ENCODE peak calls at places on chromosomes 1 and 21, in nine cellular contexts. N is ovary, H is Peyer's patch, Y is breast epithelium, A is heart left ventricle, D is sigmoid colon, Z is GM12878, R is body of pancreas, L is transverse colon. T is an unnamed sample. For H3K4me1 and H3K27me3, the result is how much of the 10 kb centered on the place peaks cover.

GRCh38 chr1:30877205-30877912 is 31.2 kb downstream of the SDC3 start:
- DNase-seq in N (peak), H (peak), Y (no peak), A (peak), D (peak), Z (no peak), R (peak), L (peak), T (peak)

GRCh38 chr1:113217447-113218208 is 144.6 kb downstream of the LRIG2 start:
- DNase-seq in N (peak), H (peak), Y (no peak), A (no peak), D (no peak), Z (no peak), R (peak), L (peak), T (no peak)

GRCh38 chr1:32775640-32776337 is 41.4 kb downstream of the YARS1 start:
- DNase-seq in N (no peak), H (peak), Y (no peak), A (no peak), D (no peak), Z (no peak), R (no peak), L (no peak), T (no peak)

GRCh38 chr21:42423197-42423675 is 19.5 kb downstream of the UBASH3A start:
- DNase-seq in N (no peak), H (peak), Y (no peak), A (no peak), D (no peak), Z (peak), R (no peak), L (peak), T (no peak)

GRCh38 chr21:36461277-36461917 is 18.5 kb downstream of the CLDN14 start:
- DNase-seq in N (no peak), H (no peak), Y (no peak), A (no peak), D (no peak), Z (no peak), R (peak), L (no peak), T (peak)

GRCh38 chr1:209389258-209389657 is 194.3 kb upstream of the CAMK1G start:
- DNase-seq in N (no peak), H (no peak), Y (no peak), A (no peak), D (no peak), Z (no peak), R (no peak), L (no peak), T (no peak)

GRCh38 chr1:41387667-41388091 is 26.4 kb downstream of the FOXO6 start:
- DNase-seq in N (peak), H (peak), Y (peak), A (peak), D (peak), Z (no peak), R (peak), L (peak), T (no peak)

GRCh38 chr1:86696522-86696921 is 7.9 kb upstream of the SH3GLB1 start:
- DNase-seq in N (no peak), H (no peak), Y (no peak), A (no peak), D (no peak), Z (no peak), R (no peak), L (no peak), T (no peak)

GRCh38 chr1:3930696-3931309 is 30.7 kb upstream of the C1orf174 start:
- DNase-seq in N (no peak), H (no peak), Y (no peak), A (no peak), D (no peak), Z (no peak), R (no peak), L (no peak), T (peak)

GRCh38 chr21:35775778-35776515 is 284.4 kb downstream of the SETD4 start:
- DNase-seq in N (no peak), H (no peak), Y (no peak), A (no peak), D (no peak), Z (no peak), R (no peak), L (no peak), T (no peak)

GRCh38 chr1:159091547-159092397 is 15.2 kb upstream of the AIM2 start:
- DNase-seq in N (no peak), H (no peak), Y (no peak), A (no peak), D (no peak), Z (no peak), R (no peak), L (no peak), T (no peak)

GRCh38 chr1:37098196-37098595 is 63.9 kb upstream of the GRIK3 start:
- DNase-seq in N (no peak), H (no peak), Y (no peak), A (no peak), D (no peak), Z (no peak), R (no peak), L (no peak), T (no peak)

GRCh38 chr1:30275926-30276736 is 447.3 kb downstream of the MATN1 start:
- DNase-seq in N (no peak), H (no peak), Y (no peak), A (no peak), D (no peak), Z (no peak), R (no peak), L (no peak), T (no peak)

GRCh38 chr1:246934777-246935176 is 3.0 kb upstream of the AHCTF1 start:
- DNase-seq in N (no peak), H (no peak), Y (no peak), A (no peak), D (no peak), Z (no peak), R (no peak), L (no peak), T (no peak)

GRCh38 chr1:246932366-246932700 is 585 bp upstream of the AHCTF1 start:
- DNase-seq in N (no peak), H (no peak), Y (no peak), A (no peak), D (no peak), Z (no peak), R (no peak), L (no peak), T (no peak)

GRCh38 chr1:246930830-246931548 is 759 bp downstream of the AHCTF1 start:
- DNase-seq in N (peak), H (peak), Y (peak), A (peak), D (peak), Z (no peak), R (peak), L (peak), T (peak)

GRCh38 chr1:246933893-246934292 is 2.1 kb upstream of the AHCTF1 start:
- DNase-seq in N (no peak), H (no peak), Y (no peak), A (no peak), D (no peak), Z (no peak), R (no peak), L (no peak), T (no peak)

GRCh38 chr1:246931549-246932365 is at the start of gene AHCTF1:
- DNase-seq in N (peak), H (peak), Y (peak), A (peak), D (peak), Z (peak), R (peak), L (peak), T (peak)
- TF ChIP-seq POLR2A in N (peak), H (peak), Y (peak), A (peak), D (peak), Z (peak), R (peak), L (peak), T (peak)

GRCh38 chr1:92961896-92962752 is 862 bp upstream of the DIPK1A start:
- DNase-seq in N (peak), H (peak), Y (no peak), A (peak), D (peak), Z (peak), R (peak), L (peak), T (no peak)

GRCh38 chr1:92968138-92969032 is 7.1 kb upstream of the DIPK1A start:
- DNase-seq in N (no peak), H (no peak), Y (no peak), A (no peak), D (no peak), Z (no peak), R (no peak), L (no peak), T (no peak)

GRCh38 chr1:92960395-92961130 is 699 bp downstream of the DIPK1A start:
- DNase-seq in N (peak), H (peak), Y (no peak), A (peak), D (peak), Z (peak), R (peak), L (peak), T (peak)

GRCh38 chr1:92961131-92961895 is at the start of gene DIPK1A:
- DNase-seq in N (peak), H (peak), Y (peak), A (peak), D (peak), Z (no peak), R (peak), L (peak), T (peak)

GRCh38 chr1:92965003-92965402 is 3.7 kb upstream of the DIPK1A start:
- DNase-seq in N (no peak), H (no peak), Y (no peak), A (no peak), D (no peak), Z (no peak), R (no peak), L (no peak), T (no peak)
- H3K4me1 ChIP-seq in N (under half), H (under half), Y (under half), A (under half), D (under half), Z (under half), R (under half), L (under half), T (under half)

GRCh38 chr1:94921977-94922376 is 4.9 kb downstream of the CNN3 start:
- DNase-seq in N (no peak), H (no peak), Y (no peak), A (no peak), D (no peak), Z (no peak), R (no peak), L (no peak), T (no peak)
- H3K27me3 ChIP-seq in N (under half), H (under half), Y (under half), A (under half), D (under half), Z (under half), R (under half), L (under half), T (under half)

DNA sequence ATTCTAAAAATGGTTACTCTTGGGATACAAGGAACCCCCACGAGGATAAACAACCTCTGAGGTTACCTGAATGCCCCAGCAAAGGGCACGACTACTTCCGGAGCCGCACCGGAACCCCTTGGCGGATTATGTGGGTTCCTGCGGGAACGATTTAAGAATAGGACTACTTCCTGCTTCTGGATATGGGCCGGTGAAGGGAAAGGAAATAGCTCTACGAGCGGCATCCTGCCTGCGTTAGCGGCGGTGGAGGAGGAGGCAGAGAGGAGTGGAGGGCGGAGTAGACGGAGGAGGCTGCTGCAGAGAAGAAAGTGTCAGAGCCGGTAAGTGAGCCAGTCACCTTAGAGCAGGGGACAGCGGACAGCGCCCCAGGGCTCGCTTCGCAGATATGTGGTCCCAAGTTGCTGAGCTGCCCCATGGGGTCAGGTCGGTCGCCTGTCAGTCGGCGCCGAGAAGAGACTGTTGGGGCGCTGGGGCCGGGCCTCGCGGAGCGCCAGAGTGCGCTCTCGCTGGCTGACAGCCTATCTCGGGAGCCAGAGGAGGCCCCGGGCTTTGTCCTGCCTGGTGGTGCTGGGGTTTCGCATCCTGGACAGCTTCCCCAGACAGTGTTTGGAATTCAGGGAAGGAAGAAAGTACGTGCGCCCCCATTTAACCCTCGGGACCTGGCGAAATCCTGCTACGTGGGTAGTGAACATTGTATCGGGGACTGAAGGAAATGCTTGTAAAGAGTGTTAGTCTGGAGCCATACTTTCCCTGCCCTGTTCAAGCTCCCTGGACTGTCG is at the start of gene KLHL20:
- DNase-seq in N (peak), H (peak), Y (peak), A (peak), D (peak), Z (peak), R (peak), L (peak), T (peak)
- TF ChIP-seq POLR2A in N (peak), H (peak), Y (no peak), A (no peak), D (peak), Z (peak), R (peak), L (peak), T (peak)

DNA sequence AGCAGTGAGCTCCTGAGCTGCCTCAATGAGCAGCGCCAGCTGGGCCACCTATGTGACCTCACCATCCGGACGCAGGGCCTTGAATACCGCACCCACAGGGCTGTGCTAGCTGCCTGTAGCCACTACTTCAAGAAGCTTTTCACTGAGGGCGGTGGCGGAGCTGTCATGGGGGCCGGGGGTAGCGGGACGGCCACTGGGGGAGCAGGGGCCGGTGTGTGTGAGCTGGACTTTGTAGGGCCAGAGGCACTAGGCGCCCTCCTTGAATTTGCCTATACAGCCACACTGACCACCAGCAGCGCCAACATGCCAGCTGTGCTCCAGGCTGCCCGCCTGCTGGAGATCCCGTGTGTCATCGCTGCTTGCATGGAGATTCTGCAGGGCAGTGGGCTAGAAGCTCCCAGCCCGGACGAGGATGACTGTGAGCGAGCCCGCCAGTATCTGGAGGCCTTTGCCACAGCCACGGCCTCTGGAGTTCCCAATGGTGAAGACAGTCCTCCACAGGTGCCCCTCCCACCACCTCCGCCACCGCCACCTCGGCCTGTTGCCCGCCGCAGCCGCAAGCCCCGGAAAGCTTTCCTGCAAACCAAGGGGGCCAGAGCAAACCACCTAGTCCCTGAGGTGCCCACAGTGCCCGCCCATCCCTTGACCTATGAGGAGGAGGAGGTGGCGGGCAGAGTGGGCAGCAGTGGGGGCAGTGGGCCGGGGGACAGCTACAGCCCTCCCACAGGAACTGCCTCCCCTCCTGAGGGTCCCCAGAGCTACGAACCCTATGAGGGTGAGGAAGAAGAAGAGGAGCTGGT is 12.3 kb downstream of the ZBTB7B start:
- DNase-seq in N (peak), H (no peak), Y (no peak), A (no peak), D (peak), Z (no peak), R (no peak), L (no peak), T (no peak)
- H3K4me1 ChIP-seq in N (under half), H (under half), Y (under half), A (half or more), D (under half), Z (under half), R (half or more), L (half or more), T (under half)

DNA sequence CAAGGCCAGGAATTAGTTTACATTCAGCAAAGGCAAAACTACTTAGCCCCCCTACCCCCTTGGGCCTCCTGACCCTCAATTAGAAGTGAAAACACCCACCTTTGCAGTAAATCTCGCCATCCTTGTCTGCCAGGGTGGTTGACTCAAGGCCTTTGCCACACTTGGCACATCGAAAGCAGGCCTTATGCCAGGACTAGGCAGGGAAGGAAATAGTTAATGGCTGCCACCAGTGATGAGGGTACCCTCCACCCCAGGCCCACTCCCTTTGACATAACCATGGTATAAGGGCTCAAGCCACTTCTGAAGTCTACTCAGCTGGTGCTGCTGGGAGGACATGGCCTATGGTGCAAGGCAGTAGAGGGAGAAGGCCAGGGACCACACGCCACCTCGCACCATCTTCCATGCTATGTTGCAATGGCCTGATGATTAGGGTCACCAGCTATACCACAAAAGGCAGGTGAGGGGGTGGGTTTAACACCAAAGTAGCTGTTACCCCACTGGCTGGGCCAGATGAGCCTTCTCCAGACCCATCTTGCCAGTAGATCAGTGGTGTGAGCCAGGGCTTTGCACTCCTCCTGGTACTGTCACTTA is 16.3 kb upstream of the PHLDA3 start:
- DNase-seq in N (no peak), H (no peak), Y (no peak), A (no peak), D (no peak), Z (no peak), R (no peak), L (no peak), T (no peak)
- H3K27me3 ChIP-seq in N (under half), H (under half), Y (under half), A (under half), D (under half), Z (under half), R (under half), L (under half), T (under half)

GRCh38 chr1:151992345-151993083 is 1.1 kb downstream of the S100A10 start:
- DNase-seq in N (peak), H (peak), Y (peak), A (peak), D (peak), Z (no peak), R (peak), L (peak), T (peak)

GRCh38 chr1:151994956-151995355 is 1.3 kb upstream of the S100A10 start:
- DNase-seq in N (peak), H (no peak), Y (no peak), A (no peak), D (no peak), Z (no peak), R (no peak), L (no peak), T (no peak)

GRCh38 chr1:151995774-151996173 is 2.1 kb upstream of the S100A10 start:
- DNase-seq in N (no peak), H (no peak), Y (no peak), A (no peak), D (no peak), Z (no peak), R (no peak), L (no peak), T (no peak)

GRCh38 chr1:151993084-151993733 is 450 bp downstream of the S100A10 start:
- DNase-seq in N (peak), H (peak), Y (no peak), A (peak), D (peak), Z (no peak), R (peak), L (peak), T (peak)

GRCh38 chr1:151993734-151994496 is at the start of gene S100A10:
- DNase-seq in N (peak), H (peak), Y (peak), A (peak), D (peak), Z (no peak), R (peak), L (peak), T (peak)
- TF ChIP-seq POLR2A in N (peak), H (peak), Y (no peak), A (no peak), D (no peak), Z (no peak), R (peak), L (peak), T (peak)

GRCh38 chr1:16605213-16605525 is 8.2 kb downstream of the NBPF1 start:
- DNase-seq in N (no peak), H (no peak), Y (no peak), A (no peak), D (no peak), Z (no peak), R (no peak), L (no peak), T (no peak)

GRCh38 chr1:16606106-16606505 is 7.3 kb downstream of the NBPF1 start:
- DNase-seq in N (no peak), H (no peak), Y (no peak), A (no peak), D (no peak), Z (no peak), R (no peak), L (no peak), T (no peak)

GRCh38 chr1:16608838-16609560 is 4.4 kb downstream of the NBPF1 start:
- DNase-seq in N (peak), H (no peak), Y (no peak), A (no peak), D (peak), Z (no peak), R (no peak), L (no peak), T (peak)

GRCh38 chr1:16605532-16605931 is 7.8 kb downstream of the NBPF1 start:
- DNase-seq in N (no peak), H (no peak), Y (no peak), A (no peak), D (peak), Z (no peak), R (no peak), L (no peak), T (peak)

DNA sequence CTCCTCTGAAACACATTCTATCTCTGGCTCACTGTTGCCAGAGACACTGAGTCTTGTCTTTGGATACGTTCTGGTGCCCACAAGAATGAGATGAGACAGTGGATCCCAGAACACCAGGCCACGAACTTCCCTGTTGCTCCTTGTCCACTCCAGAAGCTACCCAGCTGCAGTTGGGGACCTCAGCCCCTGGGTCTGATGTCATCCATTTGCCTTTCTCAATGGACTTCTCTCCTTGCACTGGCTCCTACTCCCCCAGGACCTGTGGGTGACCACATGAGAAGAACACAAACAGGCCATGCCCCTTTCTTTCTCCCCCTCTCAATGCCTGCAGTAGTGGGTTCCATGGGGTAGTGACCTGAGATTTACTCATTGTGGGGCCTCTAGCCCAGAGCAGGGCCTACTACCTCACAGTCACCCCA is 5.9 kb downstream of the NBPF1 start:
- DNase-seq in N (no peak), H (peak), Y (no peak), A (no peak), D (peak), Z (no peak), R (peak), L (peak), T (no peak)
- H3K4me1 ChIP-seq in N (under half), H (under half), Y (under half), A (under half), D (under half), Z (under half), R (under half), L (under half), T (under half)

GRCh38 chr1:10888289-10888688 is 91.8 kb upstream of the CASZ1 start:
- DNase-seq in N (no peak), H (no peak), Y (no peak), A (no peak), D (no peak), Z (no peak), R (no peak), L (no peak), T (no peak)
- H3K27me3 ChIP-seq in N (under half), H (under half), Y (under half), A (under half), D (half or more), Z (under half), R (under half), L (half or more), T (under half)

T was measured in right lobe of liver.